ENCODE peak calls at places on chromosomes 12 and 14, in five cellular contexts. Y is esophagus squamous epithelium, P is adrenal gland, Q is uterus, O is left ventricle myocardium inferior. X is an unnamed sample.

GRCh38 chr14:85617799-85618198 is 87.9 kb downstream of the FLRT2 start:
- DNase-seq in Q (no peak), O (no peak), Y (no peak), P (no peak), X (no peak)

GRCh38 chr12:117189725-117190209 is 503 bp downstream of the FBXO21 start:
- DNase-seq in O (no peak), Q (peak; percentile 28), P (peak; percentile 49), Y (no peak), X (no peak)

GRCh38 chr12:124740691-124741137 is 123.0 kb downstream of the SCARB1 start:
- DNase-seq in P (peak; percentile 51), O (no peak), Q (no peak), Y (no peak), X (no peak)

GRCh38 chr12:88650715-88651114 is 70.4 kb upstream of the KITLG start:
- DNase-seq in O (no peak), P (no peak), Q (no peak), Y (no peak), X (no peak)

GRCh38 chr12:4280351-4281163 is 7.0 kb downstream of the CCND2 start:
- DNase-seq in Y (no peak), Q (peak; percentile 76), O (peak; percentile 81), P (peak; percentile 83), X (peak; percentile 73)

GRCh38 chr12:132162508-132163031 is 18.3 kb downstream of the NOC4L start:
- DNase-seq in Q (no peak), Y (no peak), O (no peak), P (no peak), X (no peak)

GRCh38 chr12:113242018-113242418 is 20.8 kb downstream of the TPCN1 start:
- DNase-seq in P (no peak), Y (no peak), Q (no peak), O (no peak), X (no peak)

GRCh38 chr14:77498984-77499527 is 440 bp upstream of the ISM2 start:
- DNase-seq in O (no peak), Q (no peak), Y (no peak), P (no peak), X (no peak)

GRCh38 chr14:37616853-37617252 is 21.4 kb downstream of the TTC6 start:
- DNase-seq in P (no peak), Y (no peak), O (no peak), Q (no peak), X (no peak)

DNA sequence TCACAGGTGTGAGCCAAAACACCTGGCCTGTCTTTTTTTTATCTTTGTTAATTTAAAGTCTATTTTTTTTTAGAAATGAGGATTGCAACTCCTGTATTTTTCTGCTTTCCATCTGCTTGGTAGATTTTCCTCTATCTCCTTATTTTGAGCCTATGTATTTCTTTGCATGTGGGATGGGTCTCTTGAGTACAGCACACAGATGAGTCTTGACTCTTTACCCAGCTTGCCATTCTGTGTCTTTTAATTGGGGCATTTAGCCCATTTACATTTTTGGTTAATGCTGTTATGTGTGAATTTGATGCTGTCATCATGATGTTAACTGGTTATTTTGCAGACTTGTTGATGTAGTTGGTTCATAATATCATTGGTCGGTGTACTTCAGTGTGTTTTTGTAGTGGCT is 317.4 kb downstream of the IPO8 start:
- DNase-seq in P (no peak), Q (no peak), O (no peak), Y (no peak), X (no peak)
- TF ChIP-seq CTCF in P (no peak), Q (no peak), O (no peak), Y (no peak), X (no peak)

GRCh38 chr12:6784292-6784691 is 5.0 kb upstream of the CD4 start:
- DNase-seq in O (no peak), Y (no peak), Q (no peak), P (no peak), X (no peak)

GRCh38 chr12:6782119-6782518 is 7.2 kb upstream of the CD4 start:
- DNase-seq in Y (no peak), P (no peak), O (no peak), Q (no peak), X (no peak)

GRCh38 chr12:6780573-6780972 is 8.3 kb downstream of the LAG3 start:
- DNase-seq in Y (no peak), P (no peak), Q (no peak), O (no peak), X (no peak)

GRCh38 chr12:6783828-6784227 is 5.5 kb upstream of the CD4 start:
- DNase-seq in Q (no peak), P (no peak), Y (no peak), O (no peak), X (no peak)

GRCh38 chr12:6782903-6783571 is 6.3 kb upstream of the CD4 start:
- DNase-seq in Q (no peak), P (no peak), O (no peak), Y (no peak), X (no peak)
- H3K27ac ChIP-seq in Q (no peak overlapping the region), P (no peak overlapping the region), O (no peak overlapping the region), Y (no peak overlapping the region), X (no peak overlapping the region)

GRCh38 chr14:100589071-100589759 is 2.0 kb upstream of the BEGAIN start:
- DNase-seq in Q (no peak), P (no peak), O (peak; percentile 4), Y (no peak), X (no peak)

GRCh38 chr14:100588671-100589070 is 1.5 kb upstream of the BEGAIN start:
- DNase-seq in P (no peak), Q (no peak), Y (no peak), O (no peak), X (no peak)

GRCh38 chr14:100586520-100587247 is 533 bp downstream of the BEGAIN start:
- DNase-seq in O (peak; percentile 14), Y (no peak), Q (no peak), P (no peak), X (no peak)

GRCh38 chr14:100587248-100587762 is at the start of gene BEGAIN:
- DNase-seq in O (peak; percentile 3), P (no peak), Q (no peak), Y (no peak), X (no peak)

GRCh38 chr14:100587763-100588411 is 670 bp upstream of the BEGAIN start:
- DNase-seq in Q (no peak), O (peak; percentile 6), Y (no peak), P (no peak), X (no peak)
- H3K4me3 ChIP-seq in Q (no peak overlapping the region), O (no peak overlapping the region), Y (no peak overlapping the region), P (no peak overlapping the region), X (peak overlapping the region; percentile 72)

DNA sequence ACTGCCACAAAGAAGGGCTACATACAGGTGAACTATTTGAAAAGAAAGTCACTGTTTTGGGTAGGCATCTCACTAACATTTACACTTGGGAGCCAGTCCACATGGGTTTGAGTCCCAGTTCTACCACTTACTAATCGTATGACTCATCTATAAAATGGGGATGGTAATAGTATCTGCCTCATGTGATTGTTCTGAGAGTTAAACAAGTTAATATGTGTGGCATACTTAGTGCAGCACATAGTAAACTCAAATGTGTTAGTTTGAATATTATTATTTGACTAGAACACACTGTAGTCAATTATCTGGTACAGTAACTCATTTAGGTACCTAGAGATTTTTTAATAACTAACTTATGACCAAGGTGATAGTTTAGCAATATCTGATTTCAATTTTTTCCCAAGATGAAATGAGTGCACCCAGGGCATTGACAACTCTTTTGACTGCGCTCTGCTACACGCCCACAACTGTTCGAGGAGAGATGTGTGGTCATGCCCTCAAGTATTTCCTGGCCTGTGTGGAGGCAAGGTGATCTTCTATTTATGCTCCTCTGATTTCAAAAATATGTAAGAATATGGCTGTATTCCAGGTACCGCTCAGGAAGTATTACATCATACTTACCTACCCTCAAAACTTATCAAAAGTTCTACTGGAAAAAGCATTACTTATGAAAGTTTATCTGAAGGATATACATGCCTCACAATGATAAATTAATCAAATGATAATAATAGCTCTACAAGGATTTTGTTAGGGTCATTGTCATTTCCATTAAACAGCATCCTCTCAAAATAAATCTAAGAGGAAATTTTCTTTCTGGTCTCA is 210.7 kb upstream of the EGLN3 start:
- DNase-seq in Y (no peak), O (no peak), Q (no peak), P (no peak), X (no peak)
- TF ChIP-seq CTCF in Y (no peak), O (no peak), Q (no peak), P (no peak), X (no peak)

X was measured in coronary artery.